ENCODE peak calls at places on chromosomes 6 and 20, in six cellular contexts. J is A549, A is GM12878, R is HepG2, H is SK-N-SH, L is K562. W is an unnamed sample.

GRCh38 chr6:68238097-68238597 is 396.9 kb upstream of the ADGRB3 start:
- DNase-seq in J (no peak), A (no peak), R (no peak), H (no peak), L (peak; percentile 17), W (no peak)

GRCh38 chr6:137261393-137262154 is 42.4 kb upstream of the IFNGR1 start:
- DNase-seq in J (no peak), A (peak; percentile 72), R (peak; percentile 82), H (no peak), L (no peak), W (peak; percentile 54)

GRCh38 chr20:32806356-32806755 is 13.4 kb upstream of the MAPRE1 start:
- DNase-seq in J (no peak), A (no peak), R (no peak), H (no peak), L (no peak), W (no peak)

GRCh38 chr6:31081872-31082271 is 30.5 kb downstream of the C6orf15 start:
- DNase-seq in J (no peak), A (no peak), R (no peak), H (no peak), L (no peak), W (no peak)

GRCh38 chr6:158841358-158841757 is 22.2 kb upstream of the EZR start:
- DNase-seq in J (no peak), A (no peak), R (no peak), H (no peak), L (no peak), W (no peak)

GRCh38 chr6:79797105-79797504 is 150.2 kb downstream of the ELOVL4 start:
- DNase-seq in J (no peak), A (no peak), R (no peak), H (no peak), L (no peak), W (no peak)

GRCh38 chr6:22470454-22471368 is 98.7 kb upstream of the HDGFL1 start:
- DNase-seq in J (peak; percentile 1), A (peak; percentile 9), R (no peak), H (peak; percentile 55), L (no peak), W (peak; percentile 51)

GRCh38 chr20:44624743-44625271 is 26.7 kb downstream of the ADA start:
- DNase-seq in J (no peak), A (no peak), R (no peak), H (no peak), L (no peak), W (no peak)

GRCh38 chr6:169960531-169960890 is 209.1 kb downstream of the ERMARD start:
- DNase-seq in J (no peak), A (no peak), R (no peak), H (peak; percentile 33), L (no peak), W (no peak)

GRCh38 chr20:45306431-45306982 is at the start of gene RBPJL:
- DNase-seq in J (no peak), A (no peak), R (no peak), H (peak; percentile 90), L (peak; percentile 61), W (no peak)

GRCh38 chr6:155440758-155441157 is 14.9 kb downstream of the NOX3 start:
- DNase-seq in J (no peak), A (no peak), R (no peak), H (no peak), L (no peak), W (no peak)

GRCh38 chr6:43123691-43124314 is 47.3 kb upstream of the SRF start:
- DNase-seq in J (no peak), A (no peak), R (no peak), H (peak; percentile 61), L (no peak), W (no peak)

GRCh38 chr20:1654994-1655393 is 2.6 kb downstream of the SIRPG start:
- DNase-seq in J (no peak), A (no peak), R (no peak), H (no peak), L (no peak), W (no peak)

GRCh38 chr6:117615981-117616961 is 14.0 kb upstream of the GOPC start:
- DNase-seq in J (no peak), A (no peak), R (no peak), H (no peak), L (no peak), W (peak; percentile 11)

GRCh38 chr6:7052441-7052936 is 55.3 kb upstream of the RREB1 start:
- DNase-seq in J (no peak), A (no peak), R (no peak), H (peak; percentile 38), L (no peak), W (peak; percentile 65)

GRCh38 chr6:3403244-3404154 is 53.4 kb downstream of the SLC22A23 start:
- DNase-seq in J (peak; percentile 29), A (no peak), R (peak; percentile 99), H (no peak), L (no peak), W (no peak)

GRCh38 chr20:17227199-17227535 is 327 bp downstream of the PCSK2 start:
- DNase-seq in J (no peak), A (no peak), R (no peak), H (peak; percentile 28), L (no peak), W (no peak)

GRCh38 chr6:132969188-132969587 is 154.8 kb downstream of the RPS12 start:
- DNase-seq in J (no peak), A (no peak), R (no peak), H (no peak), L (no peak), W (peak; percentile 72)

GRCh38 chr6:27591660-27592059 is 118.8 kb upstream of the ZNF184 start:
- DNase-seq in J (no peak), A (no peak), R (peak; percentile 72), H (no peak), L (peak; percentile 86), W (peak; percentile 52)

GRCh38 chr20:4814696-4815252 is 93.1 kb downstream of the PRND start:
- DNase-seq in J (no peak), A (peak; percentile 83), R (no peak), H (no peak), L (no peak), W (no peak)

GRCh38 chr6:3227363-3228045 is at the start of gene TUBB2B:
- DNase-seq in J (no peak), A (no peak), R (no peak), H (peak; percentile 97), L (no peak), W (peak; percentile 37)

GRCh38 chr6:32940656-32941411 is at the start of gene HLA-DMB:
- DNase-seq in J (peak; percentile 87), A (peak; percentile 97), R (peak; percentile 49), H (peak; percentile 53), L (peak; percentile 33), W (peak; percentile 73)

GRCh38 chr6:63671098-63671754 is 35.6 kb downstream of the PHF3 start:
- DNase-seq in J (no peak), A (no peak), R (peak; percentile 55), H (no peak), L (no peak), W (no peak)

GRCh38 chr6:15615837-15616236 is 47.0 kb downstream of the DTNBP1 start:
- DNase-seq in J (no peak), A (no peak), R (peak; percentile 59), H (no peak), L (no peak), W (peak; percentile 40)

GRCh38 chr20:50645253-50646068 is 45.9 kb downstream of the RIPOR3 start:
- DNase-seq in J (peak; percentile 99), A (no peak), R (peak; percentile 100), H (no peak), L (peak; percentile 41), W (peak; percentile 100)

GRCh38 chr6:111625511-111626331 is 20.0 kb upstream of the TRAF3IP2 start:
- DNase-seq in J (no peak), A (no peak), R (no peak), H (peak; percentile 52), L (no peak), W (peak; percentile 84)
- TF ChIP-seq SMC3 in J (no peak), A (no peak), R (no peak), H (no peak), L (no peak), W (no peak)

GRCh38 chr20:39588148-39588757 is 626.1 kb downstream of the DHX35 start:
- DNase-seq in J (no peak), A (no peak), R (no peak), H (no peak), L (no peak), W (no peak)
- TF ChIP-seq SMC3 in J (no peak), A (no peak), R (no peak), H (no peak), L (no peak), W (no peak)

DNA sequence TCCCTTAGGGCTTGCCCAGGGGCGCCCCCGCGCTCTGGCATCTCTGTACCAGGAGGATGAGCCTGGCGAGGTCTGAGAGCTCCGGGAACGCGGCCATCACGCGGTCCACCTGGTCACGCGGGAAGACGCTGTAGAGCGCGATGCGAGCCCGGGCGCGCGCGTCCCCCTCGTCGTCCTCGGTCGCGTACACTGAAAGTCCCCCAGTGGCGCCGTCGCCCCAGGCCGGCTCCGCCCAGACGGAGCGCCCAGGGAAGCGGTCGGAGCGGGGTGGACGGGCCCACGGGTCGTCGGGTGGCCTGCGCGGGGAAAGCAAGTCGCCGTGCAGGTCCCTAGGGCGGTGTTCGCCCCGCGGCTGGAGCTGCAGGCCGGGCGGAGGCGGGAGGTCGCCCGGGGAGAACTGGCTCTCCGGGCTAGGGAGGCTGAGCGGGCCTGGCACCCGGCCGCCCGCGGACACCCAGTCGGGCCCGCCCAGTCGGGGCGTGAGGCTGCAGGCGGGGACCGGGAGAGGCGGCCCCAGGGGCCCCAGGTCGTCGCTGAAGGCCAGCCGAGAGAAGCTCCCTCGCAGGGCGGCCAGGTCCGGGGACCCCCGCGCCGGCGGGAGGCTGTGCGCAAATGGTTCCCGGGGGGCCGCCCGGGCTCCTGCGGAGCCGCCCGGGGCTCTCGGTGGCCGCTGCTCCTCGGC is 34.0 kb downstream of the ZC3H12D start:
- DNase-seq in J (no peak), A (no peak), R (no peak), H (peak; percentile 83), L (no peak), W (no peak)
- TF ChIP-seq SMC3 in J (no peak), A (no peak), R (no peak), H (no peak), L (no peak), W (no peak)

GRCh38 chr6:157539900-157540752 is 159.1 kb downstream of the ZDHHC14 start:
- DNase-seq in J (no peak), A (no peak), R (peak; percentile 97), H (no peak), L (no peak), W (no peak)

GRCh38 chr6:157541618-157542404 is 160.8 kb downstream of the ZDHHC14 start:
- DNase-seq in J (no peak), A (no peak), R (no peak), H (no peak), L (no peak), W (peak; percentile 36)

GRCh38 chr6:157538698-157539097 is 157.7 kb downstream of the ZDHHC14 start:
- DNase-seq in J (no peak), A (no peak), R (no peak), H (no peak), L (no peak), W (no peak)

GRCh38 chr6:157539421-157539822 is 158.4 kb downstream of the ZDHHC14 start:
- DNase-seq in J (no peak), A (no peak), R (no peak), H (no peak), L (no peak), W (no peak)

DNA sequence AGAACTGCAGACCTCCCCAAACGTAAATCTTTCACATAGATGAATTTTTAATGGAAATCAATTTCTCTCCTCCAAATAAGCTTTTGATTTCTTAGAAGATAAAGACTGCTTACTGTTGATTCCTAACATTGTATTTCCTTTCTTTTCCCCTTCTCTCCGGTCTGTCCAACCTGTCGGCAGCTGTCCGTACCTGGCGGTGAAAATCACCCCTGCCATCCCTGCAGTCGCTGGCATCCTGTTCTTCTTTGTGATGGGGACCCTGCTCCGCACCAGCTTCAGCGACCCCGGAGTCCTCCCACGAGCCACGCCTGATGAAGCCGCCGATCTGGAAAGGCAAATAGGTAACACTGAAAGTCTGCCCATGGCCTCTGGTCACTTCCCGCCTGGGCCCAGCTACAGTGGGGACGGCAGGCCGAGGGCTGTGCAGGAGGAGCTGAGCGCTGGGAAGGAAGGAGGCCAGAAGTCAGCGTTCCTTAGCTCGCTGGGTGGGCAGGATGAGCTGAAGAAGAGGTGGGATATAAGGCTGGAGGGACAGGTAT is 161.5 kb downstream of the ZDHHC14 start:
- DNase-seq in J (no peak), A (no peak), R (no peak), H (no peak), L (no peak), W (no peak)
- TF ChIP-seq SMC3 in J (no peak), A (no peak), R (no peak), H (no peak), L (no peak), W (no peak)

W was measured in IMR-90.